ENCODE peak calls at places on chromosome 15, in six cellular contexts. One of them, this sample, is unnamed.

GRCh38 chr15:96150277-96150676 is 180.2 kb upstream of the NR2F2 start:
- DNase-seq in epithelial cell of proximal tubule: no peak
- DNase-seq in fibroblast of lung: no peak
- DNase-seq in IMR-90: no peak
- DNase-seq in DND-41: no peak
- DNase-seq in SK-N-MC: no peak
- DNase-seq in this sample: no peak

GRCh38 chr15:26889298-26889898 is 22.5 kb downstream of the GABRA5 start:
- DNase-seq in IMR-90: peak; percentile 64
- DNase-seq in SK-N-MC: peak; percentile 61
- DNase-seq in fibroblast of lung: peak; percentile 58
- DNase-seq in DND-41: peak; percentile 48
- DNase-seq in epithelial cell of proximal tubule: no peak
- DNase-seq in this sample: peak; percentile 76

GRCh38 chr15:62118446-62118964 is 46.6 kb downstream of the C2CD4B start:
- DNase-seq in SK-N-MC: no peak
- DNase-seq in IMR-90: peak; percentile 31
- DNase-seq in fibroblast of lung: peak; percentile 33
- DNase-seq in DND-41: no peak
- DNase-seq in epithelial cell of proximal tubule: no peak
- DNase-seq in this sample: no peak

GRCh38 chr15:58361291-58361759 is 70.5 kb upstream of the LIPC start:
- DNase-seq in DND-41: no peak
- DNase-seq in SK-N-MC: peak; percentile 51
- DNase-seq in epithelial cell of proximal tubule: no peak
- DNase-seq in fibroblast of lung: peak; percentile 61
- DNase-seq in IMR-90: peak; percentile 99
- DNase-seq in this sample: no peak

GRCh38 chr15:30859091-30859874 is 44.4 kb upstream of the FAN1 start:
- DNase-seq in IMR-90: peak; percentile 29
- DNase-seq in fibroblast of lung: peak; percentile 16
- DNase-seq in DND-41: no peak
- DNase-seq in SK-N-MC: no peak
- DNase-seq in epithelial cell of proximal tubule: no peak
- DNase-seq in this sample: peak; percentile 44

GRCh38 chr15:85362436-85363048 is 17.9 kb upstream of the AKAP13 start:
- DNase-seq in epithelial cell of proximal tubule: no peak
- DNase-seq in DND-41: no peak
- DNase-seq in IMR-90: no peak
- DNase-seq in SK-N-MC: no peak
- DNase-seq in fibroblast of lung: no peak
- DNase-seq in this sample: no peak

GRCh38 chr15:56736881-56737707 is 3.8 kb upstream of the ZNF280D start:
- DNase-seq in fibroblast of lung: no peak
- DNase-seq in IMR-90: no peak
- DNase-seq in DND-41: no peak
- DNase-seq in epithelial cell of proximal tubule: no peak
- DNase-seq in SK-N-MC: no peak
- DNase-seq in this sample: no peak

GRCh38 chr15:40743921-40744809 is 10.9 kb downstream of the RMDN3 start:
- DNase-seq in epithelial cell of proximal tubule: peak; percentile 56
- DNase-seq in fibroblast of lung: peak; percentile 67
- DNase-seq in IMR-90: peak; percentile 82
- DNase-seq in SK-N-MC: no peak
- DNase-seq in DND-41: no peak
- DNase-seq in this sample: peak; percentile 80

GRCh38 chr15:90959028-90959595 is 4.4 kb downstream of the RCCD1 start:
- DNase-seq in SK-N-MC: no peak
- DNase-seq in fibroblast of lung: no peak
- DNase-seq in DND-41: no peak
- DNase-seq in epithelial cell of proximal tubule: no peak
- DNase-seq in IMR-90: no peak
- DNase-seq in this sample: no peak

GRCh38 chr15:88646951-88647350 is 8.1 kb downstream of the ISG20 start:
- DNase-seq in SK-N-MC: no peak
- DNase-seq in fibroblast of lung: no peak
- DNase-seq in IMR-90: no peak
- DNase-seq in DND-41: no peak
- DNase-seq in epithelial cell of proximal tubule: no peak
- DNase-seq in this sample: no peak

GRCh38 chr15:83571820-83572707 is 81.9 kb upstream of the ADAMTSL3 start:
- DNase-seq in DND-41: no peak
- DNase-seq in IMR-90: peak; percentile 19
- DNase-seq in epithelial cell of proximal tubule: no peak
- DNase-seq in SK-N-MC: no peak
- DNase-seq in fibroblast of lung: peak; percentile 6
- DNase-seq in this sample: peak; percentile 22

GRCh38 chr15:37483779-37484178 is 383.4 kb upstream of the MEIS2 start:
- DNase-seq in IMR-90: no peak
- DNase-seq in SK-N-MC: no peak
- DNase-seq in fibroblast of lung: no peak
- DNase-seq in epithelial cell of proximal tubule: no peak
- DNase-seq in DND-41: no peak
- DNase-seq in this sample: no peak

GRCh38 chr15:75452968-75453702 is 1.6 kb upstream of the SIN3A start:
- DNase-seq in fibroblast of lung: peak; percentile 33
- DNase-seq in epithelial cell of proximal tubule: no peak
- DNase-seq in DND-41: peak; percentile 60
- DNase-seq in IMR-90: no peak
- DNase-seq in SK-N-MC: no peak
- DNase-seq in this sample: peak; percentile 58

GRCh38 chr15:45386420-45386819 is 8.1 kb upstream of the GATM start:
- DNase-seq in SK-N-MC: no peak
- DNase-seq in IMR-90: no peak
- DNase-seq in fibroblast of lung: no peak
- DNase-seq in epithelial cell of proximal tubule: no peak
- DNase-seq in DND-41: no peak
- DNase-seq in this sample: no peak

GRCh38 chr15:100565591-100565990 is 36.4 kb downstream of the LINS1 start:
- DNase-seq in DND-41: no peak
- DNase-seq in epithelial cell of proximal tubule: no peak
- DNase-seq in IMR-90: no peak
- DNase-seq in SK-N-MC: no peak
- DNase-seq in fibroblast of lung: no peak
- DNase-seq in this sample: no peak

GRCh38 chr15:82139823-82140268 is 94.0 kb upstream of the MEX3B start:
- DNase-seq in IMR-90: peak; percentile 70
- DNase-seq in fibroblast of lung: peak; percentile 58
- DNase-seq in SK-N-MC: peak; percentile 26
- DNase-seq in DND-41: no peak
- DNase-seq in epithelial cell of proximal tubule: no peak
- DNase-seq in this sample: peak; percentile 33

GRCh38 chr15:84112025-84112424 is 123.5 kb upstream of the GOLGA6L4 start:
- DNase-seq in SK-N-MC: no peak
- DNase-seq in epithelial cell of proximal tubule: no peak
- DNase-seq in fibroblast of lung: peak; percentile 45
- DNase-seq in IMR-90: peak; percentile 12
- DNase-seq in DND-41: no peak
- DNase-seq in this sample: no peak

GRCh38 chr15:58274885-58275284 is 136.7 kb downstream of the AQP9 start:
- DNase-seq in epithelial cell of proximal tubule: no peak
- DNase-seq in DND-41: no peak
- DNase-seq in SK-N-MC: no peak
- DNase-seq in IMR-90: no peak
- DNase-seq in fibroblast of lung: no peak
- DNase-seq in this sample: no peak

GRCh38 chr15:59298255-59298856 is 74.3 kb downstream of the MYO1E start:
- DNase-seq in DND-41: no peak
- DNase-seq in fibroblast of lung: peak; percentile 68
- DNase-seq in SK-N-MC: no peak
- DNase-seq in IMR-90: peak; percentile 20
- DNase-seq in epithelial cell of proximal tubule: no peak
- DNase-seq in this sample: no peak

GRCh38 chr15:92869263-92869940 is 30.7 kb upstream of the CHD2 start:
- DNase-seq in IMR-90: peak; percentile 31
- DNase-seq in SK-N-MC: peak; percentile 76
- DNase-seq in fibroblast of lung: peak; percentile 51
- DNase-seq in epithelial cell of proximal tubule: peak; percentile 66
- DNase-seq in DND-41: no peak
- DNase-seq in this sample: no peak

GRCh38 chr15:41829959-41830646 is 2.2 kb downstream of the JMJD7 start:
- DNase-seq in DND-41: no peak
- DNase-seq in IMR-90: no peak
- DNase-seq in epithelial cell of proximal tubule: no peak
- DNase-seq in SK-N-MC: no peak
- DNase-seq in fibroblast of lung: no peak
- DNase-seq in this sample: no peak

GRCh38 chr15:56805466-56806146 is 72.3 kb upstream of the ZNF280D start:
- DNase-seq in IMR-90: peak; percentile 87
- DNase-seq in epithelial cell of proximal tubule: peak; percentile 41
- DNase-seq in DND-41: no peak
- DNase-seq in SK-N-MC: no peak
- DNase-seq in fibroblast of lung: peak; percentile 93
- DNase-seq in this sample: no peak

GRCh38 chr15:27095809-27096580 is 125.0 kb downstream of the GABRG3 start:
- DNase-seq in DND-41: no peak
- DNase-seq in fibroblast of lung: peak; percentile 41
- DNase-seq in epithelial cell of proximal tubule: no peak
- DNase-seq in IMR-90: no peak
- DNase-seq in SK-N-MC: no peak
- DNase-seq in this sample: no peak

GRCh38 chr15:99956820-99957641 is 223.8 kb upstream of the LYSMD4 start:
- DNase-seq in IMR-90: no peak
- DNase-seq in DND-41: no peak
- DNase-seq in fibroblast of lung: no peak
- DNase-seq in SK-N-MC: no peak
- DNase-seq in epithelial cell of proximal tubule: no peak
- DNase-seq in this sample: no peak

GRCh38 chr15:69037482-69037881 is 23.0 kb downstream of the NOX5 start:
- DNase-seq in IMR-90: no peak
- DNase-seq in DND-41: no peak
- DNase-seq in SK-N-MC: no peak
- DNase-seq in epithelial cell of proximal tubule: no peak
- DNase-seq in fibroblast of lung: no peak
- DNase-seq in this sample: no peak
- H3K4me3 ChIP-seq in IMR-90: no peak overlapping the region
- H3K4me3 ChIP-seq in DND-41: no peak overlapping the region
- H3K4me3 ChIP-seq in SK-N-MC: no peak overlapping the region
- H3K4me3 ChIP-seq in epithelial cell of proximal tubule: no peak overlapping the region
- H3K4me3 ChIP-seq in fibroblast of lung: no peak overlapping the region
- H3K4me3 ChIP-seq in this sample: no peak overlapping the region

GRCh38 chr15:66565141-66565595 is 630 bp downstream of the LCTL start:
- DNase-seq in epithelial cell of proximal tubule: no peak
- DNase-seq in SK-N-MC: no peak
- DNase-seq in IMR-90: no peak
- DNase-seq in fibroblast of lung: no peak
- DNase-seq in DND-41: no peak
- DNase-seq in this sample: no peak
- H3K4me3 ChIP-seq in epithelial cell of proximal tubule: no peak overlapping the region
- H3K4me3 ChIP-seq in SK-N-MC: no peak overlapping the region
- H3K4me3 ChIP-seq in IMR-90: no peak overlapping the region
- H3K4me3 ChIP-seq in fibroblast of lung: no peak overlapping the region
- H3K4me3 ChIP-seq in DND-41: no peak overlapping the region
- H3K4me3 ChIP-seq in this sample: no peak overlapping the region

DNA sequence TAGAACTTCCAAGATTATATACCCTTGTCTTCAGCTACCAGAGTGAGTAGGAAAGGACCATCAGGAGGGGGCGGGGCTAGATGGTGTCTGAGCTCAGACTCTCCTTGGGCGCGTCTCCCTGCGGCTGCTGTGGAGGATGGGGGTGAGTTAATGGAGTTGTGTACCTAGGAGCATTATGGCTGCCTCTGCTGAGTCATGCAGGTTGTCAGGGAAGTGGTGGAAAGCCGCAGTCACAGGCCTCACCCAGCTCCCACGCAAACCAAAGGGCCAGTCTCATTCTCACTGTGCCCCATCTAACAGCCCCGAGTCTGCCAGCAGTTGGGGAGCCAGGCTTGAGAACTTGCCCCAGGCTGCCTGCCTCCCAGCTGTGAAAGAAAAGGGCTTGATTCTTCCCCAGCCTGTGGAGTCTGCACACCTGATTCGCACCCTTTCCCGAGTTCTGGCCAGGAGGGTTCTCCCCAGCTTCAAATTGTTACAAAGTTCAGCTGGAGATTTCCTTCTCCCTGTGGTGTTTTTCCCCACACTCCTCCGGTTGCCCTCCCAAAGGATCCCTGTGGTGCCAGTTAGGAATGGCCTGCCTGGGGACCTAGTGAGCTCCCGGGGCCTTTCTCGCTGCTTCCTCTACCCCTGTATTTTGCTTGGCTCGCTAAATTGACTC is 143.3 kb downstream of the HCN4 start:
- DNase-seq in DND-41: no peak
- DNase-seq in SK-N-MC: no peak
- DNase-seq in IMR-90: no peak
- DNase-seq in fibroblast of lung: no peak
- DNase-seq in epithelial cell of proximal tubule: no peak
- DNase-seq in this sample: peak; percentile 18
- H3K4me3 ChIP-seq in DND-41: no peak overlapping the region
- H3K4me3 ChIP-seq in SK-N-MC: no peak overlapping the region
- H3K4me3 ChIP-seq in IMR-90: no peak overlapping the region
- H3K4me3 ChIP-seq in fibroblast of lung: no peak overlapping the region
- H3K4me3 ChIP-seq in epithelial cell of proximal tubule: no peak overlapping the region
- H3K4me3 ChIP-seq in this sample: no peak overlapping the region

GRCh38 chr15:38562278-38562677 is 2.3 kb downstream of the RASGRP1 start:
- DNase-seq in DND-41: peak; percentile 11
- DNase-seq in IMR-90: no peak
- DNase-seq in SK-N-MC: no peak
- DNase-seq in epithelial cell of proximal tubule: no peak
- DNase-seq in fibroblast of lung: no peak
- DNase-seq in this sample: peak; percentile 56

GRCh38 chr15:38564557-38565286 is at the start of gene RASGRP1:
- DNase-seq in SK-N-MC: no peak
- DNase-seq in fibroblast of lung: peak; percentile 61
- DNase-seq in IMR-90: peak; percentile 56
- DNase-seq in epithelial cell of proximal tubule: no peak
- DNase-seq in DND-41: peak; percentile 84
- DNase-seq in this sample: peak; percentile 79

GRCh38 chr15:38560456-38560926 is 4.1 kb downstream of the RASGRP1 start:
- DNase-seq in epithelial cell of proximal tubule: no peak
- DNase-seq in fibroblast of lung: no peak
- DNase-seq in IMR-90: no peak
- DNase-seq in SK-N-MC: no peak
- DNase-seq in DND-41: no peak
- DNase-seq in this sample: no peak

GRCh38 chr15:38563723-38564519 is 693 bp downstream of the RASGRP1 start:
- DNase-seq in SK-N-MC: no peak
- DNase-seq in epithelial cell of proximal tubule: no peak
- DNase-seq in fibroblast of lung: peak; percentile 37
- DNase-seq in IMR-90: peak; percentile 35
- DNase-seq in DND-41: peak; percentile 76
- DNase-seq in this sample: peak; percentile 60

DNA sequence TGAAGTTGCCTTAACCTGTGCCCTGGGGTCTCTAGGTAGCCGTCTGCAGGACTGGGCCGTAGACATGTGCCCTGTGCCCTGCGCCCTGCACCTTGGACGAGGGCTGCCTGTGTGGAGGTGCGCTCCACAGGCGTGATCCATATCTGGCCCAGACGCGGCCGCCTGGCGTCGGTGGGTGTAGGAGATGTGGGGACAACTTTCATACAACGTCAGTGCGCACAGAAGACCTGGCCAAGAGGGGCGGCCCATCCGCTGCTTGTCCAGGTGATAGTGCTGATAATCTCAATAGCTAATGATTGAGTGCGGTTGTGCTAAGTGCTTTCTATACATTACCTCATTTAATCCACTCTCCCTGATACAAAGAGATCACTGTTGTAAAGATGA is 665 bp upstream of the RASGRP1 start:
- DNase-seq in epithelial cell of proximal tubule: no peak
- DNase-seq in fibroblast of lung: no peak
- DNase-seq in SK-N-MC: no peak
- DNase-seq in IMR-90: no peak
- DNase-seq in DND-41: no peak
- DNase-seq in this sample: no peak
- H3K4me3 ChIP-seq in epithelial cell of proximal tubule: peak overlapping the region; percentile 65
- H3K4me3 ChIP-seq in fibroblast of lung: no peak overlapping the region
- H3K4me3 ChIP-seq in SK-N-MC: no peak overlapping the region
- H3K4me3 ChIP-seq in IMR-90: no peak overlapping the region
- H3K4me3 ChIP-seq in DND-41: no peak overlapping the region
- H3K4me3 ChIP-seq in this sample: peak overlapping the region; percentile 89

This sample was measured in Jurkat, Clone E6-1.